ENCODE peak calls at places on chromosomes 5 and 9, in five cellular contexts. J is CD4-positive, CD25-positive, alpha-beta regulatory T cell; Q is cardiac muscle cell; E is A549; V is substantia nigra. H is an unnamed sample.

GRCh38 chr9:106872641-106873040 is 9.7 kb downstream of the ZNF462 start:
- DNase-seq in J (no peak), Q (no peak), E (no peak), V (no peak), H (no peak)

GRCh38 chr5:32156635-32157034 is 17.5 kb downstream of the GOLPH3 start:
- DNase-seq in J (no peak), Q (no peak), E (no peak), V (no peak), H (no peak)

GRCh38 chr9:132164604-132165362 is 2.9 kb downstream of the NTNG2 start:
- DNase-seq in J (no peak), Q (no peak), E (no peak), V (no peak), H (no peak)

GRCh38 chr5:15601853-15602252 is 101.9 kb downstream of the FBXL7 start:
- DNase-seq in J (no peak), Q (no peak), E (no peak), V (no peak), H (no peak)

GRCh38 chr5:68225188-68225910 is 9.8 kb downstream of the PIK3R1 start:
- DNase-seq in J (no peak), Q (no peak), E (peak; percentile 28), V (no peak), H (peak; percentile 11)

GRCh38 chr9:91220491-91221135 is 141.1 kb downstream of the AUH start:
- DNase-seq in J (no peak), Q (no peak), E (no peak), V (no peak), H (no peak)

GRCh38 chr9:95980262-95981125 is 105.0 kb downstream of the ERCC6L2 start:
- DNase-seq in J (no peak), Q (no peak), E (no peak), V (no peak), H (no peak)

GRCh38 chr9:109886050-109886449 is 106.1 kb downstream of the PALM2AKAP2 start:
- DNase-seq in J (no peak), Q (no peak), E (no peak), V (no peak), H (no peak)

GRCh38 chr9:89418882-89419641 is 78.9 kb downstream of the SEMA4D start:
- DNase-seq in J (peak; percentile 76), Q (no peak), E (no peak), V (no peak), H (no peak)

GRCh38 chr5:151037561-151038291 is 17.3 kb downstream of the GPX3 start:
- DNase-seq in J (no peak), Q (no peak), E (no peak), V (no peak), H (no peak)

GRCh38 chr5:43609752-43610151 is 6.8 kb downstream of the NNT start:
- DNase-seq in J (peak; percentile 17), Q (no peak), E (peak; percentile 27), V (no peak), H (no peak)

GRCh38 chr5:53071738-53072137 is 37.8 kb downstream of the MOCS2 start:
- DNase-seq in J (no peak), Q (no peak), E (no peak), V (no peak), H (no peak)

GRCh38 chr9:2560175-2560574 is 61.4 kb upstream of the VLDLR start:
- DNase-seq in J (no peak), Q (no peak), E (peak; percentile 9), V (no peak), H (no peak)

GRCh38 chr5:132427285-132428146 is 58.0 kb downstream of the SLC22A5 start:
- DNase-seq in J (peak; percentile 75), Q (peak; percentile 34), E (no peak), V (no peak), H (no peak)

GRCh38 chr5:113806250-113806649 is 292.8 kb downstream of the YTHDC2 start:
- DNase-seq in J (no peak), Q (peak; percentile 17), E (no peak), V (no peak), H (no peak)

GRCh38 chr9:109331353-109331752 is 10.5 kb upstream of the EPB41L4B start:
- DNase-seq in J (no peak), Q (no peak), E (no peak), V (peak; percentile 32), H (peak; percentile 30)

GRCh38 chr5:139638090-139638735 is 9.9 kb upstream of the CXXC5 start:
- DNase-seq in J (peak; percentile 32), Q (no peak), E (no peak), V (peak; percentile 80), H (peak; percentile 81)

GRCh38 chr9:97124256-97124655 is 85.3 kb upstream of the CTSV start:
- DNase-seq in J (no peak), Q (peak; percentile 0), E (no peak), V (no peak), H (no peak)

GRCh38 chr5:148011407-148012124 is 52.2 kb upstream of the SPINK5 start:
- DNase-seq in J (no peak), Q (no peak), E (no peak), V (no peak), H (no peak)

GRCh38 chr5:79707535-79707934 is 17.9 kb downstream of the CMYA5 start:
- DNase-seq in J (no peak), Q (no peak), E (no peak), V (no peak), H (no peak)

GRCh38 chr5:10555134-10555733 is 8.6 kb upstream of the ANKRD33B start:
- DNase-seq in J (no peak), Q (no peak), E (peak; percentile 94), V (no peak), H (no peak)

GRCh38 chr9:74117731-74118130 is 379.4 kb upstream of the RORB start:
- DNase-seq in J (no peak), Q (no peak), E (no peak), V (no peak), H (no peak)

GRCh38 chr9:134671341-134672113 is 29.9 kb downstream of the COL5A1 start:
- DNase-seq in J (no peak), Q (no peak), E (no peak), V (no peak), H (no peak)

GRCh38 chr9:134666801-134667200 is 25.2 kb downstream of the COL5A1 start:
- DNase-seq in J (no peak), Q (no peak), E (no peak), V (no peak), H (no peak)

GRCh38 chr9:134669556-134669955 is 28.0 kb downstream of the COL5A1 start:
- DNase-seq in J (no peak), Q (no peak), E (no peak), V (no peak), H (no peak)

GRCh38 chr9:134670042-134670525 is 28.5 kb downstream of the COL5A1 start:
- DNase-seq in J (no peak), Q (no peak), E (peak; percentile 79), V (no peak), H (no peak)

DNA sequence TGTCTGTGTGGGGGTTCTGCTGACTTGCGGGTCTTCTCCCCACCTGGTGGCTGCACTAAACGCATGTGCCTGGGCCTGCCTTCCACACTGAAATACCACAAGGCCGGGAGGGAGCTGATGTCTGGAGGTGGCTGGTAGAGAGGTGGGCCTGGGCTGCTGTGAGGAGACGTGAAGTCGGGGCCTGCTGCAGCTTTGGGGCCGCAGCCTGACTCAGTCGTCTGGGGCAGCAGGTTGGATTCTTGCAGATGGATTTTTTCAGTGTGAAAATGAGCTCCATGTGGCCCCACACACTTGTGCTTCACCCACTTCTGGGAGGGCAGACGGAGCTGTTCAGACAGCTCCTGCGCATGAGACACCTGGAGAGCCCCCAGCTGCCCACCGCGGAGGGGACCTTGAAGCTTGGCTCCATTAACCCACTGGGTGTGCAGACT is 29.3 kb downstream of the COL5A1 start:
- DNase-seq in J (no peak), Q (no peak), E (no peak), V (no peak), H (no peak)
- H3K27ac ChIP-seq in J (no peak overlapping the region), Q (no peak overlapping the region), E (peak overlapping the region; percentile 89), V (no peak overlapping the region), H (no peak overlapping the region)

DNA sequence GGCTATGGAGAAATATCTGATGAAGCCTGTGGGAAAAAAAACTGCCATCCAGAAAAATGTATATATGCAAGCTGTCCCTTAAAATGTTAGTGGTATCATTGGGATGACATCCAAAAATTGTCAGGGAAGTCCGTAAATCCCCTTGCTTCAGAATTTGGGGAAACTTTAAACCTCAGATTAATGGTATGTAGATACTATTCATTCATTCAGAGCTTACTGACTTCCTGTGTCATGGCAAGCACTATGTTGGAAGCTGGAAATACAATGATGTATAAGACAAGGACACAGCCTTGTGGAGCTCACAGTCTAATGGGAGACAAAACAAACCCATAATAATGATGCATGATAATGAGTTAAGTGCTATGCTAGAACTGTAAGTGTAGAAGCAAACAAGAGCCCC is 10.9 kb upstream of the MOB3B start:
- DNase-seq in J (no peak), Q (no peak), E (no peak), V (no peak), H (no peak)
- H3K27ac ChIP-seq in J (no peak overlapping the region), Q (no peak overlapping the region), E (peak overlapping the region; percentile 74), V (no peak overlapping the region), H (peak overlapping the region; percentile 84)

GRCh38 chr5:119273391-119273839 is 82.4 kb upstream of the TNFAIP8 start:
- DNase-seq in J (peak; percentile 39), Q (no peak), E (no peak), V (no peak), H (no peak)

GRCh38 chr5:119275873-119276214 is 80.0 kb upstream of the TNFAIP8 start:
- DNase-seq in J (no peak), Q (no peak), E (no peak), V (no peak), H (no peak)

GRCh38 chr5:119275146-119275872 is 80.5 kb upstream of the TNFAIP8 start:
- DNase-seq in J (no peak), Q (no peak), E (peak; percentile 40), V (no peak), H (no peak)

GRCh38 chr5:119274767-119275130 is 81.1 kb upstream of the TNFAIP8 start:
- DNase-seq in J (no peak), Q (no peak), E (no peak), V (no peak), H (no peak)

GRCh38 chr5:119274024-119274766 is 81.6 kb upstream of the TNFAIP8 start:
- DNase-seq in J (no peak), Q (no peak), E (peak; percentile 55), V (no peak), H (no peak)
- H3K27ac ChIP-seq in J (peak overlapping the region; percentile 88), Q (no peak overlapping the region), E (peak overlapping the region; percentile 74), V (no peak overlapping the region), H (no peak overlapping the region)

GRCh38 chr5:96096724-96097123 is 135.1 kb upstream of the ELL2 start:
- DNase-seq in J (no peak), Q (no peak), E (no peak), V (no peak), H (no peak)

GRCh38 chr5:96093340-96093739 is 131.7 kb upstream of the ELL2 start:
- DNase-seq in J (no peak), Q (no peak), E (no peak), V (no peak), H (no peak)

GRCh38 chr5:96093890-96094381 is 132.3 kb upstream of the ELL2 start:
- DNase-seq in J (no peak), Q (no peak), E (peak; percentile 68), V (no peak), H (no peak)

GRCh38 chr5:96091874-96092273 is 130.2 kb upstream of the ELL2 start:
- DNase-seq in J (no peak), Q (no peak), E (no peak), V (no peak), H (no peak)

DNA sequence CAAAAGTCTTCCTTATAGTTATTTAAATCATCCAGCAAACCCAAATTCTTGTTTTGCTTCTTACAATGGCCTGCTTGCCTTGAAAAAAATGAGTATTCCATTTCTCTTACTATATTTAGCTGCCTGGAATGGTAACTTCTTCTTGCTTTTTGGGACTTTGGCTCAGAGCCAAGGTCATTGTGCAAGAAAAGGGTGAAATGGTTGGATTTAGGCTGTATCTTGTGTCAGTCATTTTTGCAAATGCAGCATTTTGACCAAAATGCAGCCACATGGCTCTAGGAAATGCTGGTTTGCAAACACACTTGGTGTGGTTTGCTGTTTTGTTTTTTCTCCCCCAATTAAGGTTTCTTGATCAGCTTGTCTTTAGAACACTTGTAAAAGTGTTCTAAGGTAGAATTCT is 133.3 kb upstream of the ELL2 start:
- DNase-seq in J (no peak), Q (no peak), E (no peak), V (no peak), H (no peak)
- H3K27ac ChIP-seq in J (no peak overlapping the region), Q (no peak overlapping the region), E (peak overlapping the region; percentile 81), V (no peak overlapping the region), H (no peak overlapping the region)